ENCODE peak calls at places on chromosomes 11 and 22, in six cellular contexts. Z, E, L, X, M and Q are unnamed samples.

GRCh38 chr22:19397729-19398094 is 33.8 kb downstream of the HIRA start:
- DNase-seq in L (no peak), X (no peak), E (no peak), M (no peak), Z (no peak), Q (no peak)

GRCh38 chr11:126002181-126002580 is 56.3 kb downstream of the VSIG10L2 start:
- DNase-seq in Z (no peak), M (no peak), E (no peak), L (no peak), X (no peak), Q (no peak)

GRCh38 chr11:14253437-14253836 is 105.5 kb downstream of the RRAS2 start:
- DNase-seq in L (no peak), Z (no peak), M (no peak), E (no peak), X (no peak), Q (no peak)

GRCh38 chr11:84795698-84796097 is 831.4 kb downstream of the DLG2 start:
- DNase-seq in M (no peak), X (no peak), E (no peak), L (no peak), Z (no peak), Q (no peak)

GRCh38 chr11:134173296-134173695 is 50.5 kb downstream of the NCAPD3 start:
- DNase-seq in X (no peak), E (no peak), Z (no peak), L (no peak), M (no peak), Q (no peak)

GRCh38 chr22:33296941-33297340 is 238.8 kb upstream of the SYN3 start:
- DNase-seq in Z (no peak), M (no peak), L (no peak), X (no peak), E (no peak), Q (no peak)

GRCh38 chr11:117143390-117143789 is 697 bp upstream of the PAFAH1B2 start:
- DNase-seq in X (no peak), M (peak), L (peak), E (peak), Z (peak), Q (peak)

GRCh38 chr11:76783901-76784813 is 1.0 kb downstream of the TSKU start:
- DNase-seq in X (no peak), M (peak), Z (peak), L (no peak), E (no peak), Q (peak)

GRCh38 chr22:50188356-50188755 is 2.6 kb downstream of the TRABD start:
- DNase-seq in L (no peak), X (no peak), E (no peak), Z (no peak), M (no peak), Q (no peak)

GRCh38 chr11:75421035-75421602 is 11.9 kb downstream of the KLHL35 start:
- DNase-seq in L (no peak), M (no peak), E (no peak), X (no peak), Z (no peak), Q (no peak)

GRCh38 chr11:64358907-64359711 is at the start of gene RPS6KA4:
- DNase-seq in E (peak), M (peak), X (no peak), L (peak), Z (peak), Q (peak)

GRCh38 chr22:46262449-46263207 is 515 bp downstream of the PKDREJ start:
- DNase-seq in L (peak), E (peak), X (no peak), Z (peak), M (no peak), Q (peak)

GRCh38 chr22:45212306-45212709 is 28.4 kb downstream of the KIAA0930 start:
- DNase-seq in E (no peak), Z (peak), L (peak), M (peak), X (no peak), Q (peak)

GRCh38 chr11:68655406-68655805 is 28.9 kb upstream of the GAL start:
- DNase-seq in Z (no peak), L (no peak), X (no peak), M (no peak), E (no peak), Q (no peak)

GRCh38 chr11:71298761-71299181 is 46.4 kb upstream of the SHANK2 start:
- DNase-seq in M (no peak), L (peak), Z (no peak), E (no peak), X (no peak), Q (no peak)

GRCh38 chr11:47887910-47888569 is 39.9 kb upstream of the NUP160 start:
- DNase-seq in E (no peak), X (no peak), M (no peak), L (no peak), Z (no peak), Q (no peak)

GRCh38 chr11:117749541-117749910 is 47.5 kb downstream of the DSCAML1 start:
- DNase-seq in X (no peak), M (no peak), Z (no peak), L (no peak), E (no peak), Q (no peak)

GRCh38 chr11:119306373-119306890 is 10.5 kb downstream of the MCAM start:
- DNase-seq in Z (no peak), M (no peak), L (no peak), X (peak), E (peak), Q (no peak)

GRCh38 chr22:48053973-48054372 is 1291.5 kb downstream of the TBC1D22A start:
- DNase-seq in X (no peak), Z (no peak), L (no peak), E (no peak), M (no peak), Q (no peak)

GRCh38 chr11:96123301-96123700 is 199.4 kb upstream of the MTMR2 start:
- DNase-seq in Z (no peak), L (no peak), X (no peak), E (no peak), M (no peak), Q (no peak)

GRCh38 chr11:19316434-19316833 is 75.7 kb upstream of the E2F8 start:
- DNase-seq in L (no peak), X (no peak), M (no peak), E (no peak), Z (no peak), Q (no peak)

GRCh38 chr22:47601666-47602065 is 839.2 kb downstream of the TBC1D22A start:
- DNase-seq in E (no peak), M (no peak), X (no peak), Z (no peak), L (no peak), Q (no peak)

GRCh38 chr11:63761870-63762661 is 6.5 kb downstream of the ZFTA start:
- DNase-seq in X (no peak), L (no peak), M (no peak), E (no peak), Z (no peak), Q (no peak)

GRCh38 chr22:38870791-38871359 is 1.1 kb downstream of the CBX6 start:
- DNase-seq in X (no peak), Z (no peak), E (no peak), M (no peak), L (peak), Q (no peak)

GRCh38 chr22:36853407-36854099 is 7.3 kb upstream of the NCF4 start:
- DNase-seq in M (no peak), Z (peak), X (peak), E (peak), L (peak), Q (no peak)

GRCh38 chr11:109641549-109641948 is 219.6 kb downstream of the C11orf87 start:
- DNase-seq in Z (peak), M (peak), E (no peak), X (no peak), L (no peak), Q (peak)

GRCh38 chr11:65014146-65014960 is at the start of gene ARL2:
- DNase-seq in Z (peak), M (peak), E (peak), L (peak), X (peak), Q (no peak)

GRCh38 chr11:60118333-60118732 is 29.9 kb downstream of the MS4A2 start:
- DNase-seq in X (no peak), L (no peak), E (no peak), Z (peak), M (no peak), Q (no peak)

GRCh38 chr11:63901660-63902059 is 15.3 kb downstream of the RCOR2 start:
- DNase-seq in Z (peak), L (no peak), M (no peak), E (no peak), X (no peak), Q (no peak)

GRCh38 chr11:44865866-44866272 is 84.8 kb downstream of the TP53I11 start:
- DNase-seq in L (peak), E (no peak), M (no peak), Z (no peak), X (no peak), Q (peak)